ENCODE peak calls at places on chromosome 22, in nine cellular contexts. Q is mammary epithelial cell, S is IMR-90, D is K562, M is mesendoderm, B is neural progenitor cell, R is mesenchymal stem cell, Y is Karpas-422, E is fibroblast of lung. H is an unnamed sample.

GRCh38 chr22:37178350-37179125 is 9.5 kb downstream of the C1QTNF6 start:
- DNase-seq in Y (no peak), Q (no peak), D (no peak), B (peak; percentile 85), R (no peak), S (no peak), E (peak; percentile 33), M (no peak), H (peak; percentile 60)

GRCh38 chr22:40238425-40239344 is 61.0 kb downstream of the TNRC6B start:
- DNase-seq in M (no peak), E (peak; percentile 85), B (no peak), Y (no peak), Q (peak; percentile 87), R (peak; percentile 83), D (no peak), S (peak; percentile 74), H (no peak)

GRCh38 chr22:38863531-38864131 is 8.4 kb downstream of the CBX6 start:
- DNase-seq in R (no peak), M (no peak), Y (no peak), B (no peak), S (no peak), Q (no peak), E (no peak), D (no peak), H (no peak)

GRCh38 chr22:26846645-26847044 is 189.3 kb downstream of the MIAT start:
- DNase-seq in S (no peak), R (peak; percentile 53), D (no peak), B (no peak), E (peak; percentile 91), M (no peak), Q (no peak), Y (no peak), H (no peak)

GRCh38 chr22:38467904-38468760 is at the start of gene KDELR3:
- DNase-seq in Q (peak; percentile 81), Y (no peak), B (peak; percentile 57), E (peak; percentile 76), R (peak; percentile 71), S (peak; percentile 71), M (peak; percentile 53), D (peak; percentile 79), H (peak; percentile 89)

GRCh38 chr22:24731786-24732185 is 42.7 kb downstream of the PIWIL3 start:
- DNase-seq in Y (no peak), M (no peak), E (no peak), D (no peak), S (no peak), B (no peak), Q (peak; percentile 4), R (no peak), H (no peak)

GRCh38 chr22:46626911-46627805 is 7.0 kb downstream of the GRAMD4 start:
- DNase-seq in D (peak; percentile 33), R (no peak), Q (peak; percentile 81), B (peak; percentile 41), Y (peak; percentile 56), E (no peak), M (peak; percentile 89), S (no peak), H (peak; percentile 69)

GRCh38 chr22:36386351-36386899 is 1.3 kb downstream of the MYH9 start:
- DNase-seq in M (no peak), Q (no peak), E (peak; percentile 44), B (peak; percentile 79), S (no peak), Y (peak; percentile 64), R (peak; percentile 55), D (peak; percentile 50), H (peak; percentile 92)

GRCh38 chr22:23484651-23485050 is 95.4 kb downstream of the IGLL1 start:
- DNase-seq in D (no peak), B (no peak), Q (no peak), E (no peak), S (no peak), M (no peak), R (no peak), Y (no peak), H (peak; percentile 10)

GRCh38 chr22:23485490-23485889 is 94.6 kb downstream of the IGLL1 start:
- DNase-seq in D (no peak), E (no peak), B (no peak), R (no peak), Q (no peak), M (no peak), S (no peak), Y (no peak), H (no peak)

GRCh38 chr22:23478175-23478574 is 101.9 kb downstream of the IGLL1 start:
- DNase-seq in B (no peak), Y (no peak), Q (peak; percentile 19), E (peak; percentile 0), S (no peak), D (peak; percentile 49), R (peak; percentile 9), M (no peak), H (no peak)

DNA sequence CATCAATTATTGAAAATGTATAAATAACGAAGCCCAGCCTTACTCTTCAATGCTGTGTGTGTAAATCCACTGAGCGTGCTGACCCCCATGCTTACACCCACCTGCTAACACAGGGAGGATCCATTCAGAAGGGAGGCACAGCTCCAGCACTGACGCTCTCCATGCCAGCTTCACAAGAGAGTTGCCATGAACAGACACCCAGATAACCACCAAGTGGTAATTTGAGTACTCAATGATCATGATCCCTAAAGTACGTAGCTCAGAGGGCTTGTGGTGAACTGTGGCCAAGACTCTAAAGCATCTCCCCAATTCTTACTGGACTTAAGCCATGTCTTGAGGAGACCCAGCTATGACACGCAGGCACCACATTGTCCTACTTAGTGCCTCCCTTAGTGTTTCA is 98.7 kb downstream of the IGLL1 start:
- DNase-seq in B (no peak), E (no peak), S (no peak), M (no peak), R (no peak), Q (no peak), Y (no peak), D (no peak), H (no peak)
- H3K4me3 ChIP-seq in B (no peak overlapping the region), E (no peak overlapping the region), S (no peak overlapping the region), M (no peak overlapping the region), R (no peak overlapping the region), Q (no peak overlapping the region), Y (no peak overlapping the region), D (no peak overlapping the region), H (no peak overlapping the region)

GRCh38 chr22:50530280-50530856 is 556 bp upstream of the TYMP start:
- DNase-seq in R (peak; percentile 89), B (peak; percentile 52), M (no peak), E (peak; percentile 71), Q (no peak), S (peak; percentile 44), Y (peak; percentile 74), D (no peak), H (no peak)
- H3K9ac ChIP-seq in R (peak overlapping the region; percentile 93), B (no peak overlapping the region), M (peak overlapping the region; percentile 26), E (peak overlapping the region; percentile 62), Q (no peak overlapping the region), S (no peak overlapping the region), Y (peak overlapping the region; percentile 88), D (no peak overlapping the region), H (peak overlapping the region; percentile 26)

GRCh38 chr22:32805586-32805881 is 4.0 kb downstream of the TIMP3 start:
- DNase-seq in M (no peak), D (no peak), Q (no peak), S (no peak), B (no peak), R (no peak), E (no peak), Y (no peak), H (no peak)

GRCh38 chr22:32803020-32803758 is 1.7 kb downstream of the TIMP3 start:
- DNase-seq in S (peak; percentile 70), Y (no peak), E (peak; percentile 85), Q (peak; percentile 68), D (no peak), R (peak; percentile 69), B (peak; percentile 40), M (peak; percentile 65), H (no peak)

GRCh38 chr22:32806296-32806695 is 4.8 kb downstream of the TIMP3 start:
- DNase-seq in R (no peak), Q (no peak), B (no peak), Y (no peak), M (no peak), E (no peak), D (no peak), S (no peak), H (no peak)

GRCh38 chr22:32804036-32804435 is 2.5 kb downstream of the TIMP3 start:
- DNase-seq in R (no peak), Q (peak; percentile 46), B (no peak), Y (no peak), M (no peak), D (no peak), E (peak; percentile 88), S (peak; percentile 71), H (no peak)

DNA sequence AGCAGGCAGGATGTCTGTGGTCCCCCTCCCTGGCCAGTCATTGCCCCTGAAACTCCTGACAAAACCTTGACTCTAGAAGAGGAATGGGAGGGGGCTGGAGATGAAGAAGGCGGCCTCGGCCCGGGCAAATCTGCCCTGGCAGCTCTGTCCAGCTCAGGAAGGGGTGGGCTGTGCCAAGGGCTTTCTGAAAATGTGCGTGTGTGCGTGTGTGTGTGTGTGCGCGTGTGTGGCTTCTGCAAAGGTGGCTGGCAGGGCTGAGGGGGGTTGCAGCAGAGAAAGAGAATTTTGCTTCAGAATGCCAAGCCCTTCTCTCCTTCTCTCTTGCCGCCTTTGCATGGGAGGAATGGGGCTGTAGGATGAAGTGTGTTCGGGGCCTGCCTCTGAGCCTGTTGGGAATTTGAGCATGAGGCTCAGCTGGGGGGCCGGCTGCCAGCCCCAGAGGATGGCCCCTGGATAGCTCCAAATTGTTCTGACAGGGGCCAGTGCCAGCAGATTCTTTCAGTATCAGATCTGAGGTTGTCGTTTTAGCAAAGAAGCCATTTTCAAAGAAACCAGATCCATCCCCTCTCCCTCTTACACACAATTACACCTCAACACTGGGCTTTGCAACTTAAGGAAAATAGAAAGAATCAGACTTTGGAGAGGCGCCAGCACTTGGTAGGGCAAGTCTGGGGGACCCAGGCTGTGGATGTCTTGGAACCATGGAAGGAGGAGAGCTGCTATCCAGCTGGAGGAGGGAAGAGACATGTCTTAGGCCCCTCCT is 3.5 kb downstream of the TIMP3 start:
- DNase-seq in R (no peak), M (no peak), B (peak; percentile 11), Y (no peak), Q (no peak), S (no peak), D (no peak), E (peak; percentile 25), H (no peak)
- H3K4me3 ChIP-seq in R (peak overlapping the region; percentile 99), M (no peak overlapping the region), B (peak overlapping the region; percentile 3), Y (no peak overlapping the region), Q (peak overlapping the region; percentile 68), S (peak overlapping the region; percentile 75), D (no peak overlapping the region), E (peak overlapping the region; percentile 97), H (peak overlapping the region; percentile 86)

GRCh38 chr22:23181763-23182288 is 1.5 kb downstream of the BCR start:
- DNase-seq in Y (no peak), Q (no peak), B (no peak), S (no peak), E (no peak), M (peak; percentile 28), D (peak; percentile 68), R (no peak), H (no peak)

GRCh38 chr22:23180301-23180892 is at the start of gene BCR:
- DNase-seq in M (peak; percentile 70), B (peak; percentile 87), Y (peak; percentile 83), Q (peak; percentile 64), D (peak; percentile 100), E (peak; percentile 73), S (peak; percentile 65), R (peak; percentile 66), H (peak; percentile 88)

GRCh38 chr22:23182289-23183106 is 2.2 kb downstream of the BCR start:
- DNase-seq in S (peak; percentile 19), R (peak; percentile 37), B (peak; percentile 50), Q (peak; percentile 89), E (peak; percentile 41), D (peak; percentile 85), M (peak; percentile 70), Y (peak; percentile 48), H (no peak)

GRCh38 chr22:23179381-23180294 is 671 bp upstream of the BCR start:
- DNase-seq in S (no peak), D (peak; percentile 81), Y (peak; percentile 77), B (peak; percentile 29), M (peak; percentile 26), Q (peak; percentile 28), E (no peak), R (no peak), H (peak; percentile 85)

GRCh38 chr22:23180893-23181762 is 819 bp downstream of the BCR start:
- DNase-seq in Y (no peak), Q (peak; percentile 39), M (peak; percentile 55), R (no peak), E (no peak), D (peak; percentile 87), S (no peak), B (peak; percentile 27), H (peak; percentile 82)
- H3K9ac ChIP-seq in Y (peak overlapping the region; percentile 62), Q (peak overlapping the region; percentile 46), M (peak overlapping the region; percentile 95), R (peak overlapping the region; percentile 72), E (no peak overlapping the region), D (peak overlapping the region; percentile 95), S (peak overlapping the region; percentile 76), B (no peak overlapping the region), H (peak overlapping the region; percentile 3)